ENCODE peak calls at places on chromosomes 2 and 18, in five cellular contexts. T is left ventricle myocardium inferior, R is neural progenitor cell, X is fibroblast of the aortic adventitia, W is lower lobe of right lung. Q is an unnamed sample.

GRCh38 chr2:191264647-191265079 is 19.5 kb downstream of the MYO1B start:
- DNase-seq in W (no peak), R (no peak), X (peak; percentile 88), T (no peak), Q (peak; percentile 87)

GRCh38 chr2:43125090-43125998 is 101.1 kb downstream of the ZFP36L2 start:
- DNase-seq in T (no peak), X (no peak), W (no peak), R (no peak), Q (no peak)

GRCh38 chr18:75879196-75879595 is 451.7 kb upstream of the SMIM21 start:
- DNase-seq in X (no peak), R (no peak), W (no peak), T (no peak), Q (no peak)

GRCh38 chr2:120842456-120843439 is 107.1 kb downstream of the GLI2 start:
- DNase-seq in X (no peak), W (peak; percentile 18), T (no peak), R (no peak), Q (peak; percentile 40)

GRCh38 chr18:32974421-32975165 is 201.8 kb upstream of the KLHL14 start:
- DNase-seq in X (no peak), R (no peak), T (no peak), W (no peak), Q (no peak)

GRCh38 chr2:29878898-29879297 is 42.5 kb downstream of the ALK start:
- DNase-seq in W (no peak), X (no peak), T (no peak), R (no peak), Q (no peak)

GRCh38 chr2:218691234-218691633 is 19.3 kb downstream of the STK36 start:
- DNase-seq in X (peak; percentile 82), W (no peak), T (no peak), R (no peak), Q (peak; percentile 69)

GRCh38 chr2:165440367-165440766 is 29.1 kb upstream of the CSRNP3 start:
- DNase-seq in T (no peak), W (no peak), X (peak; percentile 85), R (no peak), Q (peak; percentile 84)

GRCh38 chr2:62505649-62506420 is at the start of gene TMEM17:
- DNase-seq in X (peak; percentile 92), T (peak; percentile 94), R (peak; percentile 93), W (peak; percentile 93), Q (peak; percentile 92)

GRCh38 chr2:130864830-130865229 is 28.1 kb downstream of the ARHGEF4 start:
- DNase-seq in W (no peak), T (peak; percentile 48), R (no peak), X (peak; percentile 63), Q (peak; percentile 62)

GRCh38 chr2:11155326-11156059 is at the start of gene SLC66A3:
- DNase-seq in X (peak; percentile 83), R (peak; percentile 97), T (no peak), W (peak; percentile 91), Q (peak; percentile 86)

GRCh38 chr2:30147196-30147714 is 448 bp downstream of the YPEL5 start:
- DNase-seq in T (peak; percentile 38), R (peak; percentile 65), W (no peak), X (peak; percentile 19), Q (peak; percentile 7)

DNA sequence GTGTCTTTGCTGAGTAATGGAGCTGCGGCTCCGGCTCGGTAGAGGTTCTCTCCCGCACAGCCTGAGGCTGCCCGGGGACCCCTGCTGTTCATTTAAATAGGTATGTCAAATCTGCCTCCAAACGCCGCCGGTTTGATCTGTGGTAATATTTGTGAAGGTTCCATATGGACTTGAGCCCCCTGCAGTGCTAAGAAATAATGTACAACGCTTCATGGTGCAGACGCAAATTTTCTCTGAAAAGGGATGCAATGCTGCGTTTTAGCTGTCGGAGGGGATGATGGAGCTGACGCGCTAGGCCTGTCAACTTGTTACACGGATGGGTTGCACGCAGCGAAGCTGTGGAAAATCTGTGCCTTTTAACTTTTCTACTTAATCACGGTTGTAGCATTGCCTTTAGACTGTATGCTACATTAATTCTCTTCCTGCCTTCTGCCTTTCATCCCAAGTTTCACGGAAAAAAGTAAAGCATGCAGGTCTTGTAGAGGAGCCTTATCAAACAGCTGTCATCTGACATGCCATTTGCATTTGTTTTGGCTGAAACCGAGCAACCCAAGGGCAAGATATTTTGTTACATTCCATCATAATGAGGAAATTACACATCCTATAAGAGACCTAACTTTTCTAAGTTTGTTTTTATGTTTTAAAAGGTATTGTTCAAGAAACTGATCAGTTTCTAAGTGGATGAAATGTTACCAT is 43.3 kb downstream of the MRPS9 start:
- DNase-seq in X (peak; percentile 45), T (no peak), R (peak; percentile 69), W (no peak), Q (peak; percentile 10)
- TF ChIP-seq CTCF in X (no peak), T (no peak), R (no peak), W (no peak), Q (no peak)

GRCh38 chr2:96509847-96510230 is 4.7 kb upstream of the NEURL3 start:
- DNase-seq in T (no peak), R (no peak), W (no peak), X (no peak), Q (no peak)
- H3K4me3 ChIP-seq in T (no peak overlapping the region), R (no peak overlapping the region), W (no peak overlapping the region), X (no peak overlapping the region), Q (no peak overlapping the region)

GRCh38 chr18:74496508-74497307 is 545 bp downstream of the CNDP2 start:
- DNase-seq in X (peak; percentile 52), T (peak; percentile 68), W (peak; percentile 84), R (peak; percentile 71), Q (peak; percentile 57)
- TF ChIP-seq CTCF in X (peak; percentile 28), T (peak; percentile 41), W (peak; percentile 27), R (no peak), Q (peak; percentile 28)

GRCh38 chr2:31235504-31235902 is 1.6 kb downstream of the EHD3 start:
- DNase-seq in X (peak; percentile 94), R (no peak), T (no peak), W (no peak), Q (peak; percentile 87)
- H3K4me3 ChIP-seq in X (peak overlapping the region; percentile 3), R (no peak overlapping the region), T (peak overlapping the region; percentile 81), W (peak overlapping the region; percentile 69), Q (no peak overlapping the region)